ENCODE peak calls at places on chromosome 19, in four cellular contexts. J is AG04450, W is DND-41, T is neural progenitor cell. Y is an unnamed sample.

GRCh38 chr19:30648321-30648720 is 276.1 kb downstream of the ZNF536 start:
- DNase-seq in T (no peak), W (no peak), J (no peak), Y (no peak)

GRCh38 chr19:47729799-47730520 is 15.4 kb upstream of the NOP53 start:
- DNase-seq in W (peak), T (peak), J (no peak), Y (peak)

GRCh38 chr19:58059003-58059671 is at the start of gene ZNF135:
- DNase-seq in J (peak), W (peak), T (peak), Y (peak)

GRCh38 chr19:49601482-49602038 is 10.6 kb downstream of the PRR12 start:
- DNase-seq in W (no peak), T (no peak), J (no peak), Y (no peak)

GRCh38 chr19:50844296-50844935 is 10.3 kb upstream of the KLK3 start:
- DNase-seq in W (no peak), T (no peak), J (no peak), Y (no peak)

GRCh38 chr19:50626796-50627195 is 12.9 kb downstream of the SYT3 start:
- DNase-seq in W (no peak), T (no peak), J (no peak), Y (no peak)

GRCh38 chr19:4732680-4733114 is 9.1 kb upstream of the DPP9 start:
- DNase-seq in W (peak), J (peak), T (peak), Y (no peak)

GRCh38 chr19:44435441-44435840 is 12.8 kb downstream of the ZNF229 start:
- DNase-seq in T (no peak), J (no peak), W (no peak), Y (no peak)

GRCh38 chr19:50333737-50334617 is 4.8 kb upstream of the KCNC3 start:
- DNase-seq in T (peak), J (peak), W (no peak), Y (peak)

GRCh38 chr19:31377736-31378135 is 28.5 kb upstream of the TSHZ3 start:
- DNase-seq in J (no peak), W (no peak), T (no peak), Y (no peak)

GRCh38 chr19:54462713-54463530 is 656 bp downstream of the LENG9 start:
- DNase-seq in T (peak), J (no peak), W (no peak), Y (peak)

GRCh38 chr19:8132858-8133458 is 16.4 kb downstream of the FBN3 start:
- DNase-seq in T (no peak), J (no peak), W (no peak), Y (no peak)

GRCh38 chr19:45406165-45406956 is at the start of gene POLR1G:
- DNase-seq in T (peak), W (peak), J (no peak), Y (peak)

GRCh38 chr19:27740396-27740795 is 1472.6 kb downstream of the UQCRFS1 start:
- DNase-seq in T (no peak), J (no peak), W (no peak), Y (no peak)

GRCh38 chr19:10920781-10921180 is 7.7 kb downstream of the YIPF2 start:
- DNase-seq in J (no peak), T (no peak), W (no peak), Y (no peak)

GRCh38 chr19:16660763-16661479 is at the start of gene TMEM38A:
- DNase-seq in W (no peak), J (no peak), T (peak), Y (peak)

GRCh38 chr19:55437410-55437809 is 5.7 kb downstream of the SHISA7 start:
- DNase-seq in W (peak), J (no peak), T (peak), Y (peak)

GRCh38 chr19:38047048-38047435 is 140.0 kb downstream of the SIPA1L3 start:
- DNase-seq in J (no peak), T (no peak), W (peak), Y (no peak)

GRCh38 chr19:3024509-3024869 is 4.6 kb downstream of the TLE2 start:
- DNase-seq in J (no peak), W (no peak), T (no peak), Y (no peak)
- H3K4me3 ChIP-seq in J (no peak), W (no peak), T (peak), Y (no peak)

GRCh38 chr19:41540041-41540695 is 35.8 kb upstream of the CEACAM21 start:
- DNase-seq in W (no peak), J (no peak), T (no peak), Y (no peak)

GRCh38 chr19:41543582-41543981 is 32.4 kb upstream of the CEACAM21 start:
- DNase-seq in J (no peak), W (no peak), T (no peak), Y (no peak)

GRCh38 chr19:41545547-41545946 is 30.4 kb upstream of the CEACAM21 start:
- DNase-seq in J (no peak), W (no peak), T (no peak), Y (no peak)

GRCh38 chr19:41542622-41543021 is 33.3 kb upstream of the CEACAM21 start:
- DNase-seq in J (no peak), T (no peak), W (no peak), Y (no peak)

DNA sequence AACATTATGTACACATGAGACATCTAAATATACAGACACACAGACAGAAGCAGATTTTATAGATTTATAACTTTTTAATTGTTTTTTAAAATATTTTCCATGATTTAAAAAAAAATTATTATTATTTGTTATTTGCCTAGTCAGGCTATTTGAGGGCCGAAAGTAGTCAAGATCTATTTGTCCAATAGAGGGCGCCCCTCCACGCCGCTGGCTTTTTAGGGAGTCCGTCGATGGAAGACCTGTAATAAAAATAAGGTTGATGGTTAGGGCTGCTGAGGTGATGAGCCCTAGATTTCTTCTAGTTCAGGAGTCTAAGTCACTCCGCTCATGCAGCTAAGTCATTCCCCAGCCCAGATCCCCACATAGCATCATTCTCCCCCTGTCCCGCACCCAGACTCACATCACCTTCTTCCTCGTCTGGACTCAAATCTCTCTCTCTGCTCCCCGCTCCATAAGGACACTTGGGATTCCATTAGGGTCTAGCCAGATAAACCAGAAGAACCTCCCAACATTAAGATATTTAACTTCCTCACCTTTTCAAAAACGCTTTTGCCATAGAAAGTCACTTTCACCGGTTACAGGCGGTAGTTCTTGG is 33.9 kb upstream of the CEACAM21 start:
- DNase-seq in T (peak), J (no peak), W (peak), Y (peak)
- H3K4me3 ChIP-seq in T (no peak), J (no peak), W (no peak), Y (no peak)

DNA sequence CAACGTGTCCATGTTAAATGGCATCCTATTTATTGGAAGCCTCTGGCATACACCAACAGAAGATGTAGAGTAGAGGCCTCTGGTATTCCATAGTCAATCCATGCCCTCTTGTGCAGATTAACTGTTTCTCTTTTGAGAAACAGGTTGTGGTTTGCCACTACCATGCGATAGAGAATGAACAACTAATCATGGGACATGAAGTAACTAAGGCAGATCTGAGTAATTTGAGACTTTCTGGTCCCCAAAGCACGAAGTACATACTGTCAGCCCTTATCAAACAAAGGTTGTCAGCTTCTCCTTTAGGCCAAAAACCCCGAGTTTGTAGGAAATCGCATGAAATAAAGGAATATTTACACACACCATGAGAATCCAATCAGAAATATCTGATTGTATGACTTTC is 3.6 kb downstream of the ZNF121 start:
- DNase-seq in T (no peak), J (no peak), W (no peak), Y (no peak)
- H3K4me3 ChIP-seq in T (no peak), J (no peak), W (peak), Y (no peak)

GRCh38 chr19:1153891-1154730 is 20.0 kb downstream of the SBNO2 start:
- DNase-seq in W (no peak), T (no peak), J (no peak), Y (peak)

GRCh38 chr19:1156305-1156801 is 17.7 kb downstream of the SBNO2 start:
- DNase-seq in T (no peak), J (no peak), W (no peak), Y (peak)

GRCh38 chr19:1154731-1155351 is 19.2 kb downstream of the SBNO2 start:
- DNase-seq in J (peak), T (no peak), W (no peak), Y (peak)

GRCh38 chr19:1156830-1157615 is 17.0 kb downstream of the SBNO2 start:
- DNase-seq in J (no peak), T (no peak), W (no peak), Y (no peak)

DNA sequence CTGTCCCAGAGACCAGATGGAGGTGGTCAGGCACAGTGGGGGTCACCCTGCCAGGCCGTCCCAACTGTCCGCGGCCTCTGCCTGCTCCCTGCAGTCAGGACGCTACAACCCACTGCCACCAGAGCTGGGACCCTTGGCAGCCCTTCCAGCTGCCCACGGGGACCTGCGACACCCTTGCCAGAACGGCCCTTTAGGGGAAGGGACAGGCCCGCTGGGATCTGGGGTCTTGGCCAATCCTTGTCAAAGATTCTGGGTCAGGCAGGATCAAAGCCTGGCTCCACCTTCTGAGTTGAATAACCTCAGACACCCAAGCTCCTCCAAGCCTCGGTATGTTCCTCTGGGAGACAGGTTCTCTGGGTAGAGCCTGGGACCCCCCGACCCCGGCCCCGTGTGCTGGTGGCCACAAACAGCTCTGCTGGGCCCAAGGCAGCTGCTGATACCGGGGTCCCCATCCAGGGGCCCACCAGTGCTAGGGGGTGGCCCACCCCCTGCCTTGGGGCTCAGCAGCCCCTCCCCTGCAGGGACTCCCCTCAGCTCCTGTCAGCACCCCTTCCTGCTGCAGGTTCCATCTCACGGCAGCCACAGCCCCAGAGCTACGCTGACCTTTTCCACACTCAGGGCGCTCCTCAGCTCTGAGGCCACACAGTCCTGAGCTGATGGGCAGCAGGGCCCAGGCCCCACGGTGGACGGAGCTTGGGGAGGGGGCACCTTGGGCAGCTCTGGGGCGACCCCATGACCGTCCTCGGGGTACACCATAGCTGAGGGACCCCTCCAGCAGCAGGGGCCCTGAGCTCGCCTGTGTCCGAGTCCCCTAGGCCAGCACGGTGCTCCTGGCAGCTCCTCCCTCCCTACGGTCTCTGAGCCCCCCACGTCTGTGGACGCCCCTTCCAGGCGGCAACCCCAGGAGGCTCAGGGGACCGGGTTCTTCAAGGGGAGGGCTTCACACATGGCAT is 18.4 kb downstream of the SBNO2 start:
- DNase-seq in T (no peak), W (no peak), J (no peak), Y (no peak)
- H3K4me3 ChIP-seq in T (no peak), W (no peak), J (peak), Y (peak)

GRCh38 chr19:18000480-18000980 is 7.4 kb upstream of the ARRDC2 start:
- DNase-seq in T (peak), W (no peak), J (no peak), Y (no peak)
- H3K4me3 ChIP-seq in T (peak), W (peak), J (peak), Y (peak)

Y was measured in left lung.